ENCODE peak calls at places on chromosomes 4 and X, in seven cellular contexts. One of them, this sample, is unnamed.
A peak's percentile ranks its signal among the peaks of the same experiment; 100 is the strongest.

GRCh38 chr4:4574792-4575191 is 32.9 kb upstream of the STX18 start:
- DNase-seq in left ventricle myocardium inferior: peak; percentile 42
- DNase-seq in WERI-Rb-1: peak; percentile 46
- DNase-seq in HL-60: no peak
- DNase-seq in CD4-positive, alpha-beta T cell: peak; percentile 27
- DNase-seq in gastrocnemius medialis: no peak
- DNase-seq in H9: peak; percentile 47
- DNase-seq in this sample: peak; percentile 57

GRCh38 chr4:144658908-144659307 is 13.0 kb downstream of the HHIP start:
- DNase-seq in H9: no peak
- DNase-seq in WERI-Rb-1: no peak
- DNase-seq in HL-60: no peak
- DNase-seq in CD4-positive, alpha-beta T cell: no peak
- DNase-seq in left ventricle myocardium inferior: no peak
- DNase-seq in gastrocnemius medialis: no peak
- DNase-seq in this sample: no peak

GRCh38 chrX:37349131-37350033 is at the start of gene PRRG1:
- DNase-seq in WERI-Rb-1: peak; percentile 79
- DNase-seq in gastrocnemius medialis: peak; percentile 65
- DNase-seq in H9: peak; percentile 91
- DNase-seq in left ventricle myocardium inferior: peak; percentile 78
- DNase-seq in HL-60: peak; percentile 36
- DNase-seq in CD4-positive, alpha-beta T cell: no peak
- DNase-seq in this sample: no peak

GRCh38 chrX:110563276-110563675 is 204.6 kb downstream of the RTL9 start:
- DNase-seq in H9: no peak
- DNase-seq in left ventricle myocardium inferior: no peak
- DNase-seq in HL-60: no peak
- DNase-seq in gastrocnemius medialis: no peak
- DNase-seq in CD4-positive, alpha-beta T cell: no peak
- DNase-seq in WERI-Rb-1: no peak
- DNase-seq in this sample: no peak

GRCh38 chr4:103067841-103068547 is 8.6 kb downstream of the SLC9B2 start:
- DNase-seq in H9: no peak
- DNase-seq in CD4-positive, alpha-beta T cell: no peak
- DNase-seq in HL-60: no peak
- DNase-seq in WERI-Rb-1: no peak
- DNase-seq in left ventricle myocardium inferior: no peak
- DNase-seq in gastrocnemius medialis: no peak
- DNase-seq in this sample: no peak

GRCh38 chrX:119467842-119468185 is 430 bp upstream of the SLC25A5 start:
- DNase-seq in left ventricle myocardium inferior: no peak
- DNase-seq in CD4-positive, alpha-beta T cell: no peak
- DNase-seq in WERI-Rb-1: no peak
- DNase-seq in gastrocnemius medialis: no peak
- DNase-seq in HL-60: no peak
- DNase-seq in H9: no peak
- DNase-seq in this sample: no peak

GRCh38 chr4:142817442-142817841 is 28.7 kb downstream of the INPP4B start:
- DNase-seq in gastrocnemius medialis: peak; percentile 28
- DNase-seq in WERI-Rb-1: peak; percentile 14
- DNase-seq in H9: no peak
- DNase-seq in left ventricle myocardium inferior: no peak
- DNase-seq in CD4-positive, alpha-beta T cell: no peak
- DNase-seq in HL-60: peak; percentile 15
- DNase-seq in this sample: no peak

GRCh38 chr4:143921160-143921559 is 15.8 kb upstream of the GYPE start:
- DNase-seq in CD4-positive, alpha-beta T cell: no peak
- DNase-seq in gastrocnemius medialis: no peak
- DNase-seq in WERI-Rb-1: no peak
- DNase-seq in H9: no peak
- DNase-seq in HL-60: no peak
- DNase-seq in left ventricle myocardium inferior: no peak
- DNase-seq in this sample: no peak

GRCh38 chr4:6287017-6287788 is 17.6 kb downstream of the WFS1 start:
- DNase-seq in WERI-Rb-1: no peak
- DNase-seq in CD4-positive, alpha-beta T cell: no peak
- DNase-seq in gastrocnemius medialis: no peak
- DNase-seq in H9: no peak
- DNase-seq in left ventricle myocardium inferior: peak; percentile 40
- DNase-seq in HL-60: no peak
- DNase-seq in this sample: no peak

GRCh38 chr4:136751530-136751929 is 780.8 kb downstream of the PCDH18 start:
- DNase-seq in left ventricle myocardium inferior: no peak
- DNase-seq in H9: no peak
- DNase-seq in HL-60: no peak
- DNase-seq in gastrocnemius medialis: no peak
- DNase-seq in WERI-Rb-1: no peak
- DNase-seq in CD4-positive, alpha-beta T cell: no peak
- DNase-seq in this sample: no peak

GRCh38 chr4:80231180-80231579 is 33.9 kb downstream of the PRDM8 start:
- DNase-seq in HL-60: no peak
- DNase-seq in gastrocnemius medialis: no peak
- DNase-seq in CD4-positive, alpha-beta T cell: no peak
- DNase-seq in left ventricle myocardium inferior: no peak
- DNase-seq in H9: no peak
- DNase-seq in WERI-Rb-1: no peak
- DNase-seq in this sample: no peak

GRCh38 chrX:109911046-109911445 is 91.9 kb upstream of the TMEM164 start:
- DNase-seq in WERI-Rb-1: no peak
- DNase-seq in CD4-positive, alpha-beta T cell: no peak
- DNase-seq in HL-60: no peak
- DNase-seq in gastrocnemius medialis: no peak
- DNase-seq in H9: no peak
- DNase-seq in left ventricle myocardium inferior: no peak
- DNase-seq in this sample: no peak

GRCh38 chr4:147678796-147679549 is 5.0 kb downstream of the PRMT9 start:
- DNase-seq in left ventricle myocardium inferior: no peak
- DNase-seq in H9: peak; percentile 83
- DNase-seq in gastrocnemius medialis: no peak
- DNase-seq in WERI-Rb-1: peak; percentile 46
- DNase-seq in HL-60: no peak
- DNase-seq in CD4-positive, alpha-beta T cell: no peak
- DNase-seq in this sample: no peak

GRCh38 chr4:102625232-102625930 is 124.2 kb downstream of the NFKB1 start:
- DNase-seq in H9: peak; percentile 64
- DNase-seq in HL-60: peak; percentile 17
- DNase-seq in gastrocnemius medialis: no peak
- DNase-seq in left ventricle myocardium inferior: peak; percentile 31
- DNase-seq in WERI-Rb-1: peak; percentile 50
- DNase-seq in CD4-positive, alpha-beta T cell: peak; percentile 53
- DNase-seq in this sample: peak; percentile 59

GRCh38 chrX:85365370-85365995 is 14.0 kb downstream of the POF1B start:
- DNase-seq in WERI-Rb-1: no peak
- DNase-seq in HL-60: no peak
- DNase-seq in CD4-positive, alpha-beta T cell: no peak
- DNase-seq in H9: peak; percentile 38
- DNase-seq in left ventricle myocardium inferior: no peak
- DNase-seq in gastrocnemius medialis: no peak
- DNase-seq in this sample: no peak

GRCh38 chr4:155353923-155354540 is 22.7 kb downstream of the MAP9 start:
- DNase-seq in left ventricle myocardium inferior: peak; percentile 70
- DNase-seq in WERI-Rb-1: peak; percentile 81
- DNase-seq in H9: peak; percentile 45
- DNase-seq in HL-60: peak; percentile 8
- DNase-seq in CD4-positive, alpha-beta T cell: no peak
- DNase-seq in gastrocnemius medialis: no peak
- DNase-seq in this sample: no peak
- TF ChIP-seq CTCF in left ventricle myocardium inferior: peak; percentile 81
- TF ChIP-seq CTCF in WERI-Rb-1: peak; percentile 89
- TF ChIP-seq CTCF in H9: peak; percentile 93
- TF ChIP-seq CTCF in HL-60: peak; percentile 57
- TF ChIP-seq CTCF in CD4-positive, alpha-beta T cell: peak; percentile 35
- TF ChIP-seq CTCF in gastrocnemius medialis: no peak
- TF ChIP-seq CTCF in this sample: peak; percentile 63

DNA sequence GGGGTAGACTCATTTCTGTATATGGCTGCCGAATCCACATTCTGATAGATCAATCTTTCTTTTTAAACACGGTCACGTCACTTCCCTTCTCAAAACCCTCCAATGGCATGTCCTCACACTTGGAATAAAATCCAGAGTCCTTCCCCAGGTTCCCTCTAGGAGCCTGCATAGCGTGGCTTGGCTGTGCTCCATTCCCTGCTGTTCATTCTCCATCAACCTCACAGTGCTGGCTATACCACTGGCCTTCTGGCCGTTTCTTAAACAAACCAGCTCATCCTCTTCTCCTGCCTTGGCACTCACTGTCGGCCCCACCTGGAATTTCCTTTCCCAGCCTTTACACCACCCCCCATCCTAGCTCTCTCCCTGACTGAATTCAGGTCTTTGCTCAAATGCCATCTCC is 77.1 kb downstream of the RBM47 start:
- DNase-seq in HL-60: no peak
- DNase-seq in gastrocnemius medialis: no peak
- DNase-seq in WERI-Rb-1: no peak
- DNase-seq in H9: peak; percentile 52
- DNase-seq in left ventricle myocardium inferior: no peak
- DNase-seq in CD4-positive, alpha-beta T cell: no peak
- DNase-seq in this sample: no peak
- TF ChIP-seq CTCF in HL-60: no peak
- TF ChIP-seq CTCF in gastrocnemius medialis: no peak
- TF ChIP-seq CTCF in WERI-Rb-1: no peak
- TF ChIP-seq CTCF in H9: no peak
- TF ChIP-seq CTCF in left ventricle myocardium inferior: no peak
- TF ChIP-seq CTCF in CD4-positive, alpha-beta T cell: no peak
- TF ChIP-seq CTCF in this sample: no peak

GRCh38 chrX:103249805-103250204 is 5.2 kb downstream of the TCEAL8 start:
- DNase-seq in left ventricle myocardium inferior: no peak
- DNase-seq in gastrocnemius medialis: no peak
- DNase-seq in CD4-positive, alpha-beta T cell: no peak
- DNase-seq in HL-60: no peak
- DNase-seq in H9: no peak
- DNase-seq in WERI-Rb-1: no peak
- DNase-seq in this sample: no peak

GRCh38 chrX:103250977-103251376 is 4.0 kb downstream of the TCEAL8 start:
- DNase-seq in CD4-positive, alpha-beta T cell: no peak
- DNase-seq in HL-60: no peak
- DNase-seq in left ventricle myocardium inferior: no peak
- DNase-seq in WERI-Rb-1: no peak
- DNase-seq in H9: no peak
- DNase-seq in gastrocnemius medialis: no peak
- DNase-seq in this sample: no peak

GRCh38 chrX:103254171-103254824 is 657 bp downstream of the TCEAL8 start:
- DNase-seq in HL-60: no peak
- DNase-seq in gastrocnemius medialis: no peak
- DNase-seq in left ventricle myocardium inferior: peak; percentile 26
- DNase-seq in WERI-Rb-1: peak; percentile 73
- DNase-seq in CD4-positive, alpha-beta T cell: no peak
- DNase-seq in H9: peak; percentile 98
- DNase-seq in this sample: no peak

GRCh38 chrX:103253608-103254007 is 1.3 kb downstream of the TCEAL8 start:
- DNase-seq in HL-60: no peak
- DNase-seq in gastrocnemius medialis: no peak
- DNase-seq in WERI-Rb-1: no peak
- DNase-seq in CD4-positive, alpha-beta T cell: no peak
- DNase-seq in H9: no peak
- DNase-seq in left ventricle myocardium inferior: no peak
- DNase-seq in this sample: no peak

DNA sequence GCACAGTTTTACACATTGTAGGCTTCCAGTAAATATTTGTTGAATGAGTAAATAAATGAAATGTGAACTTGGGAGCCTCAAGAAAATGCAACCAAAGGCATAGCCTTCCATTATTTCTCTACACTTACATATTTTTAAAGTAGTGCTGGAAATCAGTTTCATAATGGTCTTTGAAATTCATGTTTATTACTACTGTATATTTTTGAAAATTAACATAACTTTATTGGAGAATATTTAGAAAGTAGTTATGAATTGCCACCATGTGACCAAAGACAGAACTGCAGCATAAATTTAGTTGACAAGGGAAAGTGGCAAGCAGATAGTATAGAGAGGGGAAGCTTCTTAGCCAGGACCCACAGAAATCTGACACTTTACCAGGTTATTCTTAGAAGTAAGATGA is 6.4 kb downstream of the TCEAL8 start:
- DNase-seq in WERI-Rb-1: no peak
- DNase-seq in HL-60: no peak
- DNase-seq in left ventricle myocardium inferior: no peak
- DNase-seq in H9: no peak
- DNase-seq in CD4-positive, alpha-beta T cell: no peak
- DNase-seq in gastrocnemius medialis: no peak
- DNase-seq in this sample: no peak
- TF ChIP-seq CTCF in WERI-Rb-1: no peak
- TF ChIP-seq CTCF in HL-60: no peak
- TF ChIP-seq CTCF in left ventricle myocardium inferior: peak; percentile 50
- TF ChIP-seq CTCF in H9: peak; percentile 50
- TF ChIP-seq CTCF in CD4-positive, alpha-beta T cell: peak; percentile 46
- TF ChIP-seq CTCF in gastrocnemius medialis: no peak
- TF ChIP-seq CTCF in this sample: peak; percentile 39

GRCh38 chr4:108651068-108651794 is 832 bp downstream of the OSTC start:
- DNase-seq in left ventricle myocardium inferior: no peak
- DNase-seq in H9: no peak
- DNase-seq in CD4-positive, alpha-beta T cell: no peak
- DNase-seq in WERI-Rb-1: no peak
- DNase-seq in gastrocnemius medialis: no peak
- DNase-seq in HL-60: peak; percentile 45
- DNase-seq in this sample: no peak

GRCh38 chr4:108649863-108650211 is 562 bp upstream of the OSTC start:
- DNase-seq in WERI-Rb-1: no peak
- DNase-seq in gastrocnemius medialis: no peak
- DNase-seq in left ventricle myocardium inferior: no peak
- DNase-seq in HL-60: no peak
- DNase-seq in CD4-positive, alpha-beta T cell: no peak
- DNase-seq in H9: no peak
- DNase-seq in this sample: no peak

GRCh38 chr4:108646706-108647105 is 3.7 kb upstream of the OSTC start:
- DNase-seq in H9: no peak
- DNase-seq in CD4-positive, alpha-beta T cell: no peak
- DNase-seq in WERI-Rb-1: no peak
- DNase-seq in HL-60: no peak
- DNase-seq in left ventricle myocardium inferior: no peak
- DNase-seq in gastrocnemius medialis: no peak
- DNase-seq in this sample: no peak

DNA sequence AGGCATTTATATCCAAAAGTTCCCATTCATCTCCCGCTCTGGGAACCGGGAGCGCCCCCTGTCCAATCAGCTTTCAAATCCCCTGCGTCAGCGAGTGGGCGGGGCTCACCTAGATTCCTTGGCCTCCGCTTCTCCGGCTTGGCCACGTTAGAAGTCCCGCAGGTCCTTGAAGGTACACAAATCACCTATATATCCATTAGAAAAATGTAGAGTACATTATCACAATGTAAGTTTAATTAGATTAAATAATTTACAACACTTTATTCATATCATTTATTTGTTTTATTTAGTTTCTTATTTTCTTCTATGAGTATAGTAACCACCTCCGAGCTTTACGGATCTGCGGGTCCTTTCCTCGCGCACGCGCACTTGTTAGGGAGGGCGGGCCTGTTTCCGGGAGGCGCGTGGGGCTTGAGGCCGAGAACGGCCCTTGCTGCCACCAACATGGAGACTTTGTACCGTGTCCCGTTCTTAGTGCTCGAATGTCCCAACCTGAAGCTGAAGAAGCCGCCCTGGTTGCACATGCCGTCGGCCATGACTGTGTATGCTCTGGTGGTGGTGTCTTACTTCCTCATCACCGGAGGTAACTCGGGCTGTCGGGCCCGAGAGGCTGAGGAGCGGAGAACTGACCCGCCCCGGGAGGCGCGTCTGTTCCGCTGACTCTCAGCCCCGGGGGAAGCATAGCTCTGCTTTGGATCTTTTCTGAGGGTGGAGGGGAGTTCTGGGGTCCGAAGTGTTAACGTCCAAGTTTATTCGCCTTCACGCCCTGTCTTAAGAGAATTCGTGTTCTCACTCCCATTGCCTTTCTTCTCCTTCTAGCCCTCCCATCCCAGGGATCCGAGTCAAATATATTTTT is at the start of gene OSTC:
- DNase-seq in CD4-positive, alpha-beta T cell: peak; percentile 86
- DNase-seq in H9: peak; percentile 92
- DNase-seq in WERI-Rb-1: peak; percentile 97
- DNase-seq in gastrocnemius medialis: peak; percentile 87
- DNase-seq in left ventricle myocardium inferior: peak; percentile 96
- DNase-seq in HL-60: peak; percentile 77
- DNase-seq in this sample: peak; percentile 92
- TF ChIP-seq CTCF in CD4-positive, alpha-beta T cell: peak; percentile 21
- TF ChIP-seq CTCF in H9: peak; percentile 29
- TF ChIP-seq CTCF in WERI-Rb-1: no peak
- TF ChIP-seq CTCF in gastrocnemius medialis: no peak
- TF ChIP-seq CTCF in left ventricle myocardium inferior: peak; percentile 38
- TF ChIP-seq CTCF in HL-60: no peak
- TF ChIP-seq CTCF in this sample: no peak